ENCODE peak calls at places on chromosome 1, in four cellular contexts. One of them, this sample, is unnamed.
A peak's percentile ranks its signal among the peaks of the same experiment; 100 is the strongest.

GRCh38 chr1:185998391-185998790 is 264.2 kb downstream of the HMCN1 start:
- DNase-seq in tibial nerve: no peak
- DNase-seq in transverse colon: no peak
- DNase-seq in K562: no peak
- DNase-seq in this sample: no peak

GRCh38 chr1:157505481-157506272 is 46.6 kb downstream of the FCRL5 start:
- DNase-seq in tibial nerve: no peak
- DNase-seq in transverse colon: peak; percentile 75
- DNase-seq in K562: peak; percentile 53
- DNase-seq in this sample: no peak

GRCh38 chr1:84090447-84091244 is 53.4 kb upstream of the PRKACB start:
- DNase-seq in tibial nerve: no peak
- DNase-seq in transverse colon: no peak
- DNase-seq in K562: no peak
- DNase-seq in this sample: no peak

GRCh38 chr1:60965280-60965854 is 117.0 kb upstream of the NFIA start:
- DNase-seq in tibial nerve: no peak
- DNase-seq in transverse colon: no peak
- DNase-seq in K562: no peak
- DNase-seq in this sample: no peak

GRCh38 chr1:232398823-232399222 is 231.1 kb downstream of the SIPA1L2 start:
- DNase-seq in tibial nerve: no peak
- DNase-seq in transverse colon: no peak
- DNase-seq in K562: no peak
- DNase-seq in this sample: no peak

GRCh38 chr1:197811769-197812168 is 36.5 kb upstream of the DENND1B start:
- DNase-seq in tibial nerve: no peak
- DNase-seq in transverse colon: no peak
- DNase-seq in K562: no peak
- DNase-seq in this sample: no peak

GRCh38 chr1:161092621-161093028 is 3.3 kb upstream of the NECTIN4 start:
- DNase-seq in tibial nerve: no peak
- DNase-seq in transverse colon: no peak
- DNase-seq in K562: no peak
- DNase-seq in this sample: no peak

GRCh38 chr1:79042539-79042938 is 36.0 kb upstream of the ADGRL4 start:
- DNase-seq in tibial nerve: no peak
- DNase-seq in transverse colon: no peak
- DNase-seq in K562: no peak
- DNase-seq in this sample: no peak

GRCh38 chr1:220513834-220514233 is 14.1 kb upstream of the MARK1 start:
- DNase-seq in tibial nerve: no peak
- DNase-seq in transverse colon: no peak
- DNase-seq in K562: no peak
- DNase-seq in this sample: no peak

GRCh38 chr1:198933506-198933905 is 294.7 kb downstream of the PTPRC start:
- DNase-seq in tibial nerve: no peak
- DNase-seq in transverse colon: no peak
- DNase-seq in K562: no peak
- DNase-seq in this sample: no peak

GRCh38 chr1:86155807-86156561 is 588 bp downstream of the COL24A1 start:
- DNase-seq in tibial nerve: no peak
- DNase-seq in transverse colon: peak; percentile 18
- DNase-seq in K562: no peak
- DNase-seq in this sample: no peak

GRCh38 chr1:218164930-218165686 is 120.0 kb upstream of the RRP15 start:
- DNase-seq in tibial nerve: no peak
- DNase-seq in transverse colon: peak; percentile 7
- DNase-seq in K562: no peak
- DNase-seq in this sample: no peak

GRCh38 chr1:11550664-11551283 is 71.8 kb downstream of the DISP3 start:
- DNase-seq in tibial nerve: no peak
- DNase-seq in transverse colon: peak; percentile 17
- DNase-seq in K562: peak; percentile 93
- DNase-seq in this sample: no peak

GRCh38 chr1:210800301-210800700 is 333.6 kb downstream of the KCNH1 start:
- DNase-seq in tibial nerve: no peak
- DNase-seq in transverse colon: no peak
- DNase-seq in K562: no peak
- DNase-seq in this sample: no peak

GRCh38 chr1:92708368-92708950 is 76.4 kb downstream of the EVI5 start:
- DNase-seq in tibial nerve: no peak
- DNase-seq in transverse colon: no peak
- DNase-seq in K562: no peak
- DNase-seq in this sample: no peak

GRCh38 chr1:39919545-39919944 is 17.8 kb upstream of the MYCL start:
- DNase-seq in tibial nerve: no peak
- DNase-seq in transverse colon: peak; percentile 56
- DNase-seq in K562: peak; percentile 86
- DNase-seq in this sample: no peak

GRCh38 chr1:19209439-19209989 is 552 bp downstream of the UBR4 start:
- DNase-seq in tibial nerve: peak; percentile 18
- DNase-seq in transverse colon: peak; percentile 49
- DNase-seq in K562: no peak
- DNase-seq in this sample: no peak

GRCh38 chr1:7489586-7489985 is 281.5 kb upstream of the VAMP3 start:
- DNase-seq in tibial nerve: no peak
- DNase-seq in transverse colon: no peak
- DNase-seq in K562: no peak
- DNase-seq in this sample: no peak

GRCh38 chr1:52553372-52554266 is 727 bp upstream of the TUT4 start:
- DNase-seq in tibial nerve: peak; percentile 75
- DNase-seq in transverse colon: peak; percentile 86
- DNase-seq in K562: peak; percentile 93
- DNase-seq in this sample: peak; percentile 93

GRCh38 chr1:230276401-230276800 is 149.7 kb downstream of the PGBD5 start:
- DNase-seq in tibial nerve: no peak
- DNase-seq in transverse colon: no peak
- DNase-seq in K562: no peak
- DNase-seq in this sample: no peak

GRCh38 chr1:64519921-64520320 is 50.0 kb downstream of the CACHD1 start:
- DNase-seq in tibial nerve: no peak
- DNase-seq in transverse colon: no peak
- DNase-seq in K562: no peak
- DNase-seq in this sample: no peak
- TF ChIP-seq POLR2A in tibial nerve: no peak
- TF ChIP-seq POLR2A in transverse colon: no peak
- TF ChIP-seq POLR2A in K562: no peak
- TF ChIP-seq POLR2A in this sample: no peak

GRCh38 chr1:3403388-3404179 is 50.9 kb upstream of the ARHGEF16 start:
- DNase-seq in tibial nerve: no peak
- DNase-seq in transverse colon: no peak
- DNase-seq in K562: no peak
- DNase-seq in this sample: no peak

GRCh38 chr1:3403011-3403345 is 51.5 kb upstream of the ARHGEF16 start:
- DNase-seq in tibial nerve: no peak
- DNase-seq in transverse colon: no peak
- DNase-seq in K562: no peak
- DNase-seq in this sample: no peak

GRCh38 chr1:3401585-3402257 is 52.7 kb upstream of the ARHGEF16 start:
- DNase-seq in tibial nerve: no peak
- DNase-seq in transverse colon: no peak
- DNase-seq in K562: no peak
- DNase-seq in this sample: no peak

GRCh38 chr1:3404301-3404700 is 50.2 kb upstream of the ARHGEF16 start:
- DNase-seq in tibial nerve: no peak
- DNase-seq in transverse colon: no peak
- DNase-seq in K562: no peak
- DNase-seq in this sample: no peak

DNA sequence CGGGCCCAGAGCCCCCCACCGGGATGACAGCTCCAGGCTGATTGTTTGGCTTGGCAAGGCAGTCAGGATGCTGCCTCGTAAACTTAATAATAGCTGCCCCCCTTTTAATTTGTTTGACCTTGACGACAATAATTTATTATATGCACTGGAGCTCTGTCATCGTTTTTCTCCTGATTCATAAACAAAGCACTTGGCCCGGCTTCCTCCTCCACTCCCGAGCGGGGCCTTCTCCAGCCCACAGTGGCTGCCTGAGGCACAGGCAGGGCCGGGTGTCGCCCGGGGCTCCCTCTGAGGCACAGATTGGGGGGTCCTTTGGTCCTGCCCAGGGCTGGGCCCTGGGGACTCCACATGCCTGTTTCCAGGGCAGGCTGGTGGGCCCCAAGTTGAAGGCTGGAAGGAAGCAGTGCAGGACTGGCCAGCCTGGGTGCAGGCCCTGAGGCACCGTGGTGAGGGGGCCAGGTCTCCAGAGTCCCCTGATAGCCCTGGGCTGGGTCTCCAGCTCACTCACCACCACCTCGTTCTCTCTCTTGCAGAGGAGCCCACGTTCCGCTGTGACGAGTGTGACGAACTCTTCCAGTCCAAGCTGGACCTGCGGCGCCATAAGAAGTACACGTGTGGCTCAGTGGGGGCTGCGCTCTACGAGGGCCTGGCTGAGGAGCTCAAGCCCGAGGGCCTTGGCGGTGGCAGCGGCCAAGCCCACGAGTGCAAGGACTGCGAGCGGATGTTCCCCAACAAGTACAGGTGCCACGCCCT is 52.0 kb upstream of the ARHGEF16 start:
- DNase-seq in tibial nerve: no peak
- DNase-seq in transverse colon: no peak
- DNase-seq in K562: no peak
- DNase-seq in this sample: no peak
- H3K4me3 ChIP-seq in tibial nerve: no peak overlapping the region
- H3K4me3 ChIP-seq in transverse colon: no peak overlapping the region
- H3K4me3 ChIP-seq in K562: no peak overlapping the region
- H3K4me3 ChIP-seq in this sample: no peak overlapping the region

DNA sequence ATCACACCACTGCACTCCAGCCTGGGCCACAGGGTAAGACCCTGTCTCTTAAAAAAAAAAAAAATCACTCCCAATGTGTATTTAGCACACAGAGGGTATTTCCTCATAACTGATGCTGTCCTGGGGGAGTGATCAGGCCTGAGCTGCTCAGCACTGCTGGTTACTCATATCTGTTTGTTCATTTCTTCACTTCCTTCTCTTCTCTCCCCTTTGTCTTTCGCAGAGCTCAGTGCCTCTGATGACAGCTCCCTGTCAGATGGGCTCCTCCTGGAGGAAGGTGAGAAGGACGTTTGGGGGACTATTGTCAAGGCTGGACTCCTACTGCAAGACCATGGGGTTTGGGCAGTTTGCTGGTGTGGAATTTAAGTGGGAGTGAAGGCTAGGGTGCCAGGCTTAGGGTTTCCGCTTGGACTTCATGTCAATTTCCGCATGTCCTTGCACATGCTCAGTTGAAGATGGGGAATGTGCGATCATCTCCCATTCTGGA is 13.0 kb downstream of the INAVA start:
- DNase-seq in tibial nerve: no peak
- DNase-seq in transverse colon: no peak
- DNase-seq in K562: no peak
- DNase-seq in this sample: no peak
- TF ChIP-seq EP300 in tibial nerve: no peak
- TF ChIP-seq EP300 in transverse colon: no peak
- TF ChIP-seq EP300 in K562: no peak
- TF ChIP-seq EP300 in this sample: no peak

DNA sequence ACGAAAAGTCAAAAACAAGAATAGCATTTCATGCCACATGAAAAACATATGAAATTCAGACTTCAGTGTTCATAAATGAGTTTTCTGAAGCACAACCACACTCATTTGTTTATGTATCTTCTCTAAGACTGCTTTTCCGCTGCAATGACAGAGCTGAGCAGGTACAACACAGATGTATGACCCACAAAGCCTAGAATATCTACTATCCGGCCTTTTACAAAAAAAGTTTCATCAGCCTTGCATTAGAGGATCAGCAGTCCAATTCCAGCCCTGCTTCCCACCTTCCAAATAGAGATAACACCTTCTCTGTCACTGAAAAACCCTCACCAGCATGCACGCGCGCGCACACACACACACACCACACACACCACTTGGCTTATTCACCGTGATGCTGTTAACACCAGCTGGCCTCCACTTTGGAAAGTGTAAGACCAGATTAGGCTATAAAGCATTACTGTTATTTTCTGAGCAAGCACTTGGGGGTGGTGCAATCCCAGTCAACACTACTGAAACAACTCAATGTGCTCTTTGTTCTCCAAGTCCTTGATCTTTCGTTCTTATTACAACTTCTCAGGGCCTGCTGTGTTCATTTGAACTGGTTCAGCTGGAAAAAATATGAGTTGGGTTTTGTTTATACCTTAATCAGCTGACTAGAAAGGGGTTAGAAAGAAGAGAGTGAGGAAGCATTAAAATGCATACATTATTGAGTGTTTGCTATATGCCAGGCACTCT is 90.0 kb downstream of the GLUL start:
- DNase-seq in tibial nerve: no peak
- DNase-seq in transverse colon: peak; percentile 48
- DNase-seq in K562: peak; percentile 53
- DNase-seq in this sample: no peak
- TF ChIP-seq POLR2A in tibial nerve: no peak
- TF ChIP-seq POLR2A in transverse colon: no peak
- TF ChIP-seq POLR2A in K562: no peak
- TF ChIP-seq POLR2A in this sample: no peak

GRCh38 chr1:111628153-111628552 is 8.6 kb downstream of the RAP1A start:
- DNase-seq in tibial nerve: no peak
- DNase-seq in transverse colon: no peak
- DNase-seq in K562: no peak
- DNase-seq in this sample: no peak
- H3K4me3 ChIP-seq in tibial nerve: no peak overlapping the region
- H3K4me3 ChIP-seq in transverse colon: no peak overlapping the region
- H3K4me3 ChIP-seq in K562: no peak overlapping the region
- H3K4me3 ChIP-seq in this sample: no peak overlapping the region

GRCh38 chr1:62356257-62356835 is 37.1 kb upstream of the KANK4 start:
- DNase-seq in tibial nerve: no peak
- DNase-seq in transverse colon: no peak
- DNase-seq in K562: no peak
- DNase-seq in this sample: no peak
- TF ChIP-seq EP300 in tibial nerve: no peak
- TF ChIP-seq EP300 in transverse colon: no peak
- TF ChIP-seq EP300 in K562: no peak
- TF ChIP-seq EP300 in this sample: no peak

GRCh38 chr1:8867878-8868567 is 10.5 kb downstream of the ENO1 start:
- DNase-seq in tibial nerve: no peak
- DNase-seq in transverse colon: no peak
- DNase-seq in K562: no peak
- DNase-seq in this sample: no peak
- TF ChIP-seq POLR2A in tibial nerve: no peak
- TF ChIP-seq POLR2A in transverse colon: no peak
- TF ChIP-seq POLR2A in K562: peak; percentile 81
- TF ChIP-seq POLR2A in this sample: no peak